ENCODE peak calls at places on chromosomes 2 and 18, in four cellular contexts. One of them, this sample, is unnamed.

GRCh38 chr2:201628545-201628944 is 14.8 kb downstream of the TMEM237 start:
- DNase-seq in HepG2: no peak
- DNase-seq in H1: no peak
- DNase-seq in GM12878: no peak
- DNase-seq in this sample: no peak

GRCh38 chr18:50527636-50528307 is 32.1 kb upstream of the MAPK4 start:
- DNase-seq in HepG2: no peak
- DNase-seq in H1: no peak
- DNase-seq in GM12878: no peak
- DNase-seq in this sample: no peak

GRCh38 chr2:57890462-57890861 is 156.1 kb upstream of the VRK2 start:
- DNase-seq in HepG2: no peak
- DNase-seq in H1: no peak
- DNase-seq in GM12878: no peak
- DNase-seq in this sample: no peak

GRCh38 chr18:45467307-45467706 is 148.0 kb upstream of the SLC14A2 start:
- DNase-seq in HepG2: no peak
- DNase-seq in H1: no peak
- DNase-seq in GM12878: no peak
- DNase-seq in this sample: no peak

GRCh38 chr2:152632736-152633135 is 84.5 kb downstream of the PRPF40A start:
- DNase-seq in HepG2: no peak
- DNase-seq in H1: no peak
- DNase-seq in GM12878: no peak
- DNase-seq in this sample: no peak

GRCh38 chr2:48694143-48694542 is 61.4 kb downstream of the LHCGR start:
- DNase-seq in HepG2: peak
- DNase-seq in H1: peak
- DNase-seq in GM12878: no peak
- DNase-seq in this sample: peak

GRCh38 chr18:13216092-13216582 is 2.4 kb upstream of the LDLRAD4 start:
- DNase-seq in HepG2: peak
- DNase-seq in H1: peak
- DNase-seq in GM12878: peak
- DNase-seq in this sample: peak

GRCh38 chr2:71223767-71224333 is 3.1 kb downstream of the PAIP2B start:
- DNase-seq in HepG2: peak
- DNase-seq in H1: no peak
- DNase-seq in GM12878: no peak
- DNase-seq in this sample: peak

DNA sequence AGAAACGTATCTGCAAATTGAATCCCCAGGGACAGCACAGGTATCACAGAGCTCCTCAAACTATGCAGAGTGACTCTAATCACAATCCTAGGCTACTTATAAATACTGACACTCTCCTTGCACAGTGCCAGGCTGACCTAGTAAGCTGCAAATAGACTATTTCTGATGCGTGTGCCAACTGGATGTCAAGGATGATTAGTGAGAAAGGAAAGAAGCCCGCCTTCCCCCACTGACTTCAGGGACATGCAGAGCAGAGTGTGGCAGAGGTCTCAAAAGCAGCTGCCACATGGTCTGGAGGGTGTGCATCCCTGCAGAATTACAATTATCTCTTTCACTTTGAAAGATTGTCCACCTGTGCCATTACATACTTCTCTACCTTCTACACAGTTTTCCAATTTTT is 235.6 kb downstream of the CPS1 start:
- DNase-seq in HepG2: no peak
- DNase-seq in H1: no peak
- DNase-seq in GM12878: no peak
- DNase-seq in this sample: no peak
- TF ChIP-seq SUZ12 in HepG2: no peak
- TF ChIP-seq SUZ12 in H1: no peak
- TF ChIP-seq SUZ12 in GM12878: no peak
- TF ChIP-seq SUZ12 in this sample: no peak

DNA sequence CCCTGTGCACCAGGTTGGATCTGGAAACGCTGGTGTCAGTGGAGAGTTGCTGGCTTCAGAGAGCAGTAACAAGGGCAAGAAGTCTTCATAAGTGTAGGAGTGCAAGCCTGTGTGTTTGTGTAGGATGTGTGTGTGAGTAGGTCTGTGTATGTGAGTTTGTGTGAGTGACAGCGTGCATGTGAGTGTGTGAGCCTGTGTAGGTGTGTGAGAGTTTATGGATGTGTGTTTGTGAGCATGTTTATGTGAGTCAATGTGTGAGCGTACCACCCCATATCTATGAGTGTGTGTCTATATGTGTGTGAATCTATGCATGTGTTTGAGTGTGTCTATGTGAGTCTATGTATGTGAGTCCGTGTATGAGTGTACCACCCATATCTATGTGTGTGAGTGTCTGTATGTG is 86.5 kb upstream of the ATG16L1 start:
- DNase-seq in HepG2: no peak
- DNase-seq in H1: no peak
- DNase-seq in GM12878: no peak
- DNase-seq in this sample: no peak
- H3K9ac ChIP-seq in HepG2: no peak
- H3K9ac ChIP-seq in H1: no peak
- H3K9ac ChIP-seq in GM12878: no peak
- H3K9ac ChIP-seq in this sample: no peak

GRCh38 chr2:100620481-100620880 is 57.7 kb downstream of the PDCL3 start:
- DNase-seq in HepG2: no peak
- DNase-seq in H1: no peak
- DNase-seq in GM12878: no peak
- DNase-seq in this sample: no peak
- TF ChIP-seq SUZ12 in HepG2: no peak
- TF ChIP-seq SUZ12 in H1: no peak
- TF ChIP-seq SUZ12 in GM12878: no peak
- TF ChIP-seq SUZ12 in this sample: no peak

GRCh38 chr2:238915596-238915995 is 67.7 kb downstream of the TWIST2 start:
- DNase-seq in HepG2: no peak
- DNase-seq in H1: no peak
- DNase-seq in GM12878: no peak
- DNase-seq in this sample: no peak
- H3K9ac ChIP-seq in HepG2: no peak
- H3K9ac ChIP-seq in H1: no peak
- H3K9ac ChIP-seq in GM12878: no peak
- H3K9ac ChIP-seq in this sample: no peak